ENCODE peak calls at places on chromosomes 6 and 20, in nine cellular contexts. I, U, W, P, V, Z, F, D and R are unnamed samples.

GRCh38 chr6:33822575-33823395 is 19.0 kb upstream of the MLN start:
- DNase-seq in I (peak; percentile 68), U (no peak), W (peak; percentile 93), P (no peak), V (peak; percentile 68), Z (no peak), F (no peak), D (peak; percentile 37), R (peak; percentile 63)

GRCh38 chr6:69594405-69594804 is 202.4 kb downstream of the LMBRD1 start:
- DNase-seq in I (no peak), U (no peak), W (no peak), P (no peak), V (no peak), Z (no peak), F (no peak), D (no peak), R (no peak)

GRCh38 chr20:20237093-20237959 is 130.6 kb upstream of the INSM1 start:
- DNase-seq in I (peak; percentile 77), U (peak; percentile 3), W (peak; percentile 82), P (no peak), V (peak; percentile 49), Z (peak; percentile 3), F (peak; percentile 26), D (peak; percentile 58), R (peak; percentile 24)

GRCh38 chr20:19817017-19817416 is 59.0 kb downstream of the RIN2 start:
- DNase-seq in I (no peak), U (no peak), W (no peak), P (peak; percentile 65), V (peak; percentile 51), Z (peak; percentile 94), F (no peak), D (peak; percentile 90), R (no peak)

GRCh38 chr6:15227827-15228318 is 18.0 kb upstream of the JARID2 start:
- DNase-seq in I (no peak), U (no peak), W (no peak), P (no peak), V (no peak), Z (no peak), F (no peak), D (no peak), R (no peak)

GRCh38 chr20:32034581-32035397 is 17.3 kb upstream of the HCK start:
- DNase-seq in I (no peak), U (no peak), W (no peak), P (no peak), V (no peak), Z (no peak), F (peak; percentile 51), D (peak; percentile 16), R (no peak)

GRCh38 chr6:166958926-166959861 is 2.8 kb upstream of the RNASET2 start:
- DNase-seq in I (no peak), U (no peak), W (no peak), P (no peak), V (no peak), Z (no peak), F (peak; percentile 34), D (peak; percentile 26), R (no peak)

GRCh38 chr6:138087549-138087948 is 19.7 kb downstream of the PERP start:
- DNase-seq in I (no peak), U (no peak), W (peak; percentile 71), P (peak; percentile 90), V (peak; percentile 43), Z (no peak), F (no peak), D (no peak), R (no peak)

GRCh38 chr6:33384581-33385020 is 7.0 kb upstream of the KIFC1 start:
- DNase-seq in I (no peak), U (no peak), W (peak; percentile 68), P (peak; percentile 74), V (peak; percentile 54), Z (peak; percentile 34), F (no peak), D (no peak), R (no peak)

GRCh38 chr6:42099340-42100028 is 42.9 kb downstream of the C6orf132 start:
- DNase-seq in I (no peak), U (peak; percentile 43), W (no peak), P (peak; percentile 86), V (peak; percentile 85), Z (no peak), F (no peak), D (no peak), R (no peak)

GRCh38 chr6:52360028-52360427 is 1.9 kb upstream of the PAQR8 start:
- DNase-seq in I (no peak), U (no peak), W (no peak), P (no peak), V (no peak), Z (no peak), F (no peak), D (no peak), R (no peak)

GRCh38 chr6:1746919-1747460 is 137.3 kb downstream of the FOXC1 start:
- DNase-seq in I (no peak), U (no peak), W (no peak), P (no peak), V (no peak), Z (no peak), F (no peak), D (no peak), R (no peak)

GRCh38 chr6:75275067-75275466 is 9.5 kb downstream of the TMEM30A start:
- DNase-seq in I (no peak), U (no peak), W (no peak), P (peak; percentile 78), V (peak; percentile 65), Z (peak; percentile 70), F (no peak), D (no peak), R (no peak)

GRCh38 chr6:163648868-163649267 is 234.3 kb downstream of the QKI start:
- DNase-seq in I (no peak), U (no peak), W (no peak), P (no peak), V (no peak), Z (no peak), F (no peak), D (no peak), R (no peak)

GRCh38 chr20:8549192-8549591 is 417.1 kb downstream of the PLCB1 start:
- DNase-seq in I (no peak), U (no peak), W (no peak), P (no peak), V (no peak), Z (no peak), F (no peak), D (no peak), R (no peak)